ENCODE peak calls at places on chromosomes 4 and X, in nine cellular contexts. V is GM23338; S is heart right ventricle; C is MM.1S; J is upper lobe of right lung; Y is tibial nerve; U is endodermal cell; Z is effector memory CD4-positive, alpha-beta T cell; A is kidney epithelial cell. D is an unnamed sample.

GRCh38 chr4:122827899-122828601 is 1.4 kb downstream of the FGF2 start:
- DNase-seq in V (peak; percentile 95), S (no peak), C (peak; percentile 98), J (no peak), Y (peak; percentile 22), U (peak; percentile 89), Z (no peak), A (peak; percentile 43), D (peak; percentile 85)

GRCh38 chr4:76016383-76016782 is 6.9 kb downstream of the CXCL10 start:
- DNase-seq in V (peak; percentile 8), S (no peak), C (peak; percentile 98), J (no peak), Y (no peak), U (peak; percentile 69), Z (no peak), A (no peak), D (no peak)

GRCh38 chrX:15838017-15838416 is 16.6 kb downstream of the AP1S2 start:
- DNase-seq in V (peak; percentile 62), S (no peak), C (no peak), J (no peak), Y (no peak), U (peak; percentile 74), Z (no peak), A (no peak), D (no peak)

GRCh38 chrX:153580700-153581386 is 18.1 kb downstream of the CCNQ start:
- DNase-seq in V (peak; percentile 74), S (no peak), C (no peak), J (no peak), Y (no peak), U (peak; percentile 83), Z (no peak), A (no peak), D (peak; percentile 86)

GRCh38 chr4:2695661-2696060 is 60.5 kb downstream of the TNIP2 start:
- DNase-seq in V (no peak), S (no peak), C (no peak), J (no peak), Y (no peak), U (no peak), Z (no peak), A (no peak), D (no peak)

GRCh38 chr4:174674305-174674840 is 152.1 kb upstream of the HPGD start:
- DNase-seq in V (no peak), S (no peak), C (no peak), J (no peak), Y (no peak), U (no peak), Z (no peak), A (peak; percentile 2), D (no peak)

GRCh38 chr4:54877006-54877405 is 219.2 kb downstream of the KIT start:
- DNase-seq in V (no peak), S (no peak), C (no peak), J (no peak), Y (no peak), U (no peak), Z (no peak), A (no peak), D (no peak)

GRCh38 chr4:152106113-152106763 is 345.4 kb upstream of the GATB start:
- DNase-seq in V (peak; percentile 19), S (peak; percentile 44), C (no peak), J (no peak), Y (peak; percentile 59), U (no peak), Z (no peak), A (peak; percentile 97), D (no peak)

GRCh38 chrX:53262918-53263394 is 18.4 kb downstream of the IQSEC2 start:
- DNase-seq in V (no peak), S (no peak), C (no peak), J (no peak), Y (no peak), U (no peak), Z (no peak), A (no peak), D (no peak)

GRCh38 chr4:105875233-105875632 is 20.0 kb upstream of the NPNT start:
- DNase-seq in V (no peak), S (no peak), C (no peak), J (no peak), Y (no peak), U (no peak), Z (no peak), A (no peak), D (no peak)

GRCh38 chrX:80807606-80808159 is 2.0 kb downstream of the BRWD3 start:
- DNase-seq in V (no peak), S (no peak), C (peak; percentile 12), J (no peak), Y (no peak), U (no peak), Z (no peak), A (no peak), D (no peak)

DNA sequence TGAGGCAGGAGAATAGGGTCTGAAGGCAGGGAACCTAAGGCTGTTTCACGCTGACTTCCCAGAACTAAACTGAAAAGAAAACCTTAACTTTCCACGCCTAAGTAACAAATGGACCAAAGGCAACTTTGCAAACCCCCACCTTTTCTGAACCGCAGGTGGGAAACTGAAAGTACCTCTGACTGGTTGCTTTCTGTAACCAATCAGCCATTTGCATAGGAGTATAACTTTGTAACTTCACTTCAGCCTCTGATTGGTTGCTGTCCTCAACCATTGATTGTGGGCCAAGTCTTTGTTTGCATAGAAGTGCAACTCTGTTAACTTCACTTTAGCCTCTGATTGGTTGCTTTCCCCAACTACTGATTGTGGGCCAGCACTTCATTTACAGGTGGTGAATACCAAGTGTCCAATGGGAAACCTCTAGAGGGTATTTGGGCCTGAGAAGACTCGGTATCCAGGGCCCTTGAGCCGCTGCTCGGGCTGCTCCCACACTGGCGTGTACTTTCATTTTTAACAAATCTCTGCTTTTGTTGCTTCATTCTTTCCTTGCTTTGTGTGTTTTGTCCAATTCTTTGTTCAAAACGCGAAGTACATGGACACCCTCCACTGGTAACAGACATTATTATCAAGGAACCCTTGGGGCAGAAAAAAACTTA is 121.6 kb upstream of the CBR4 start:
- DNase-seq in V (no peak), S (no peak), C (peak; percentile 27), J (no peak), Y (no peak), U (no peak), Z (no peak), A (no peak), D (no peak)
- H3K36me3 ChIP-seq in V (peaks cover 6% of the 10 kb centered on the region), S (peaks cover 88% of the 10 kb centered on the region), C (no peaks in the 10 kb centered on the region), J (peaks cover 52% of the 10 kb centered on the region), Y (peaks cover 49% of the 10 kb centered on the region), U (peaks cover 99% of the 10 kb centered on the region), Z (no peaks in the 10 kb centered on the region), A (no peaks in the 10 kb centered on the region), D (peaks cover 2% of the 10 kb centered on the region)

GRCh38 chrX:13695601-13696115 is 6.7 kb downstream of the RAB9A start:
- DNase-seq in V (no peak), S (no peak), C (no peak), J (no peak), Y (no peak), U (no peak), Z (no peak), A (no peak), D (no peak)

GRCh38 chrX:13694983-13695382 is 6.1 kb downstream of the RAB9A start:
- DNase-seq in V (no peak), S (no peak), C (no peak), J (no peak), Y (no peak), U (no peak), Z (no peak), A (no peak), D (no peak)

GRCh38 chrX:13692771-13693231 is 3.9 kb downstream of the RAB9A start:
- DNase-seq in V (no peak), S (no peak), C (no peak), J (no peak), Y (no peak), U (no peak), Z (no peak), A (no peak), D (no peak)

GRCh38 chrX:13693341-13693871 is 4.5 kb downstream of the RAB9A start:
- DNase-seq in V (peak; percentile 18), S (no peak), C (no peak), J (no peak), Y (no peak), U (peak; percentile 54), Z (no peak), A (no peak), D (peak; percentile 47)

DNA sequence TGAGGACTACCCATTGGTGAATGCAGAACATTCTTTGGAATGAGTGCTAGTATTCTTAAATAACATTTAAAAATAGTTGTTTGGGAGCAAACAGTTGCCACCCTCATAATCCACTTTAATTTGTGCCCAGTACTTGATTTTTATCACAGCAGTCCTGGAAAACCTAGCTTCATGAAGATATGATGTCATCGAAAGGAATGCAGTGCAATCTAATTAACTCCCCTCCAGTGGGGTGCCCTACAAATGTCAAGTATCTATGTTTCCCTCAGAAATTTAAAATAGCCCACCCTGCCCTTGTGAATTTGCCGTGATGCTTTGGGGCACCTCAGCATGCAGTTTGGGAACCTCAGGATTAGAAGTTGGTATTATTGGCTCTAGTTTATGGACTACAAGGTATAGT is 5.4 kb downstream of the RAB9A start:
- DNase-seq in V (no peak), S (no peak), C (no peak), J (no peak), Y (no peak), U (no peak), Z (no peak), A (no peak), D (no peak)
- H3K27me3 ChIP-seq in V (no peaks in the 10 kb centered on the region), S (no peaks in the 10 kb centered on the region), C (no peaks in the 10 kb centered on the region), J (no peaks in the 10 kb centered on the region), Y (no peaks in the 10 kb centered on the region), U (no peaks in the 10 kb centered on the region), Z (no peaks in the 10 kb centered on the region), A (no peaks in the 10 kb centered on the region), D (no peaks in the 10 kb centered on the region)

GRCh38 chr4:1231637-1232360 is 17.1 kb downstream of the CTBP1 start:
- DNase-seq in V (no peak), S (peak; percentile 8), C (no peak), J (no peak), Y (no peak), U (no peak), Z (no peak), A (no peak), D (no peak)
- H3K36me3 ChIP-seq in V (peaks cover 4% of the 10 kb centered on the region), S (peaks cover 86% of the 10 kb centered on the region), C (peaks cover 12% of the 10 kb centered on the region), J (peaks cover 91% of the 10 kb centered on the region), Y (peaks cover 97% of the 10 kb centered on the region), U (peaks cover 69% of the 10 kb centered on the region), Z (peaks cover 87% of the 10 kb centered on the region), A (peaks cover 5% of the 10 kb centered on the region), D (peaks cover 26% of the 10 kb centered on the region)

GRCh38 chrX:2547746-2548145 is 47.0 kb upstream of the DHRSX start:
- DNase-seq in V (no peak), S (no peak), C (no peak), J (no peak), Y (no peak), U (no peak), Z (no peak), A (no peak), D (no peak)

GRCh38 chrX:2552621-2553297 is 52.0 kb upstream of the DHRSX start:
- DNase-seq in V (no peak), S (no peak), C (no peak), J (no peak), Y (no peak), U (no peak), Z (no peak), A (peak; percentile 25), D (no peak)

GRCh38 chrX:2550288-2551020 is 49.7 kb upstream of the DHRSX start:
- DNase-seq in V (no peak), S (no peak), C (no peak), J (no peak), Y (no peak), U (no peak), Z (no peak), A (no peak), D (no peak)

GRCh38 chrX:2548731-2549423 is 48.1 kb upstream of the DHRSX start:
- DNase-seq in V (peak; percentile 61), S (no peak), C (no peak), J (no peak), Y (no peak), U (peak; percentile 69), Z (no peak), A (no peak), D (peak; percentile 31)

GRCh38 chrX:2549874-2550273 is 49.1 kb upstream of the DHRSX start:
- DNase-seq in V (no peak), S (no peak), C (no peak), J (no peak), Y (no peak), U (peak; percentile 73), Z (no peak), A (no peak), D (no peak)
- H3K27me3 ChIP-seq in V (no peaks in the 10 kb centered on the region), S (no peaks in the 10 kb centered on the region), C (no peaks in the 10 kb centered on the region), J (no peaks in the 10 kb centered on the region), Y (no peaks in the 10 kb centered on the region), U (no peaks in the 10 kb centered on the region), Z (no peaks in the 10 kb centered on the region), A (peaks cover 2% of the 10 kb centered on the region), D (no peaks in the 10 kb centered on the region)